ENCODE peak calls at places on chromosomes 3 and 15, in eight cellular contexts. E, Y, R, Z, D, H, F and I are unnamed samples.

GRCh38 chr3:127373701-127374625 is 86.1 kb upstream of the PRR20G start:
- DNase-seq in F (no peak), R (no peak), D (no peak), H (no peak), E (no peak), Y (no peak), Z (peak), I (no peak)

GRCh38 chr3:23835807-23836206 is 30.1 kb downstream of the UBE2E1 start:
- DNase-seq in F (no peak), H (no peak), D (no peak), Z (no peak), Y (no peak), E (no peak), R (no peak), I (no peak)

GRCh38 chr15:40092416-40093223 is 16.1 kb downstream of the BMF start:
- DNase-seq in H (no peak), Y (no peak), Z (no peak), R (peak), E (peak), D (no peak), F (peak), I (no peak)

GRCh38 chr15:89436560-89437311 is 59.6 kb downstream of the RHCG start:
- DNase-seq in Y (no peak), R (no peak), F (no peak), D (no peak), Z (no peak), E (no peak), H (no peak), I (no peak)

GRCh38 chr15:83978588-83978987 is 257.0 kb upstream of the GOLGA6L4 start:
- DNase-seq in F (no peak), D (no peak), H (no peak), E (no peak), R (no peak), Y (no peak), Z (no peak), I (no peak)

GRCh38 chr3:21654241-21654640 is 96.8 kb downstream of the ZNF385D start:
- DNase-seq in E (no peak), Z (no peak), R (no peak), F (no peak), H (no peak), Y (no peak), D (no peak), I (no peak)

GRCh38 chr3:49295489-49296058 is 18.5 kb upstream of the C3orf62 start:
- DNase-seq in D (no peak), E (peak), Y (no peak), H (no peak), F (no peak), Z (peak), R (no peak), I (no peak)

GRCh38 chr3:33660035-33660434 is 58.0 kb downstream of the CLASP2 start:
- DNase-seq in F (no peak), D (no peak), H (no peak), E (peak), Z (no peak), Y (no peak), R (no peak), I (no peak)

GRCh38 chr3:48596157-48596556 is 1.0 kb upstream of the COL7A1 start:
- DNase-seq in Y (no peak), R (no peak), D (no peak), H (no peak), F (no peak), E (no peak), Z (no peak), I (no peak)

GRCh38 chr3:64011685-64012084 is 11.6 kb downstream of the PSMD6 start:
- DNase-seq in Z (no peak), F (no peak), E (peak), D (no peak), Y (peak), R (no peak), H (no peak), I (no peak)